ENCODE peak calls at places on chromosomes 2 and 18, in eight cellular contexts. M is midbrain, D is tibial artery, B is T-helper 1 cell, F is mesendoderm, K is progenitor cell of endocrine pancreas, T is sciatic nerve, E is NCI-H1694 treated with DMSO at 0.1 percent for 48 hours. U is an unnamed sample.

GRCh38 chr18:48974304-48975220 is 23.8 kb upstream of the SMAD7 start:
- DNase-seq in K (no peak), T (no peak), M (no peak), B (no peak), D (no peak), E (no peak), F (peak), U (no peak)

GRCh38 chr2:28691774-28692281 is 59.8 kb upstream of the PPP1CB start:
- DNase-seq in E (no peak), D (no peak), M (no peak), B (no peak), F (peak), T (no peak), K (no peak), U (no peak)

GRCh38 chr2:26555246-26556133 is 77.6 kb upstream of the OTOF start:
- DNase-seq in E (no peak), M (no peak), F (peak), K (no peak), T (no peak), B (no peak), D (no peak), U (no peak)

GRCh38 chr2:9275399-9275798 is 68.8 kb downstream of the ASAP2 start:
- DNase-seq in E (no peak), D (no peak), M (no peak), K (no peak), B (no peak), T (no peak), F (no peak), U (no peak)

GRCh38 chr18:12828116-12829051 is 55.7 kb downstream of the PTPN2 start:
- DNase-seq in M (no peak), D (no peak), B (no peak), K (no peak), T (no peak), E (no peak), F (no peak), U (no peak)

GRCh38 chr2:73028841-73029240 is 42.7 kb downstream of the SFXN5 start:
- DNase-seq in B (no peak), F (no peak), D (no peak), E (no peak), M (no peak), K (no peak), T (no peak), U (no peak)

GRCh38 chr2:133504566-133505505 is 63.4 kb downstream of the NCKAP5 start:
- DNase-seq in D (peak), B (no peak), T (peak), K (no peak), F (no peak), E (no peak), M (no peak), U (no peak)

GRCh38 chr2:9336209-9336533 is 87.2 kb downstream of the ITGB1BP1 start:
- DNase-seq in T (no peak), E (peak), D (no peak), M (no peak), F (no peak), K (no peak), B (no peak), U (no peak)

GRCh38 chr18:70295633-70296188 is 6.9 kb downstream of the SOCS6 start:
- DNase-seq in F (no peak), T (no peak), E (no peak), D (no peak), B (no peak), K (no peak), M (no peak), U (no peak)

GRCh38 chr2:53646788-53647187 is 120.8 kb upstream of the CHAC2 start:
- DNase-seq in T (no peak), F (peak), K (no peak), D (no peak), E (no peak), B (no peak), M (no peak), U (no peak)

GRCh38 chr2:42046819-42047487 is 868 bp upstream of the PKDCC start:
- DNase-seq in T (no peak), F (peak), D (no peak), M (no peak), K (peak), B (no peak), E (peak), U (no peak)

GRCh38 chr2:28640908-28641300 is 110.7 kb upstream of the PPP1CB start:
- DNase-seq in F (no peak), B (no peak), T (no peak), D (no peak), E (no peak), K (no peak), M (no peak), U (peak)

GRCh38 chr2:26989156-26989555 is 18.7 kb downstream of the MAPRE3 start:
- DNase-seq in M (no peak), D (no peak), E (no peak), F (no peak), T (no peak), B (no peak), K (no peak), U (no peak)

GRCh38 chr2:158184001-158184400 is 82.3 kb downstream of the UPP2 start:
- DNase-seq in F (no peak), K (no peak), E (no peak), T (no peak), D (no peak), M (peak), B (no peak), U (no peak)

GRCh38 chr18:38956068-38956467 is 1390.5 kb upstream of the CELF4 start:
- DNase-seq in D (no peak), F (no peak), K (no peak), B (no peak), E (no peak), T (no peak), M (no peak), U (no peak)

GRCh38 chr2:141323571-141323970 is 807.2 kb downstream of the LRP1B start:
- DNase-seq in K (no peak), M (no peak), D (no peak), F (no peak), E (no peak), T (no peak), B (no peak), U (no peak)